ENCODE peak calls at places on chromosomes 13 and 19, in nine cellular contexts. One of them, this sample, is unnamed.

GRCh38 chr13:105979586-105979985 is 555.9 kb downstream of the EFNB2 start:
- DNase-seq in cardiac fibroblast: peak
- DNase-seq in heart right ventricle: no peak
- DNase-seq in CD8-positive, alpha-beta memory T cell: no peak
- DNase-seq in OCI-LY7: no peak
- DNase-seq in GM23248: no peak
- DNase-seq in AG10803: peak
- DNase-seq in GM23338: no peak
- DNase-seq in psoas muscle: no peak
- DNase-seq in this sample: no peak

GRCh38 chr13:51291341-51291740 is 48.1 kb upstream of the SERPINE3 start:
- DNase-seq in heart right ventricle: no peak
- DNase-seq in CD8-positive, alpha-beta memory T cell: no peak
- DNase-seq in GM23248: peak
- DNase-seq in psoas muscle: no peak
- DNase-seq in AG10803: peak
- DNase-seq in GM23338: no peak
- DNase-seq in cardiac fibroblast: peak
- DNase-seq in OCI-LY7: no peak
- DNase-seq in this sample: no peak

GRCh38 chr19:5627395-5627904 is 4.6 kb downstream of the SAFB start:
- DNase-seq in psoas muscle: peak
- DNase-seq in heart right ventricle: peak
- DNase-seq in OCI-LY7: peak
- DNase-seq in GM23338: peak
- DNase-seq in AG10803: peak
- DNase-seq in CD8-positive, alpha-beta memory T cell: no peak
- DNase-seq in cardiac fibroblast: no peak
- DNase-seq in GM23248: peak
- DNase-seq in this sample: no peak

GRCh38 chr13:21426238-21426637 is 32.9 kb downstream of the ZDHHC20 start:
- DNase-seq in AG10803: no peak
- DNase-seq in psoas muscle: no peak
- DNase-seq in OCI-LY7: no peak
- DNase-seq in GM23338: no peak
- DNase-seq in CD8-positive, alpha-beta memory T cell: no peak
- DNase-seq in GM23248: peak
- DNase-seq in cardiac fibroblast: no peak
- DNase-seq in heart right ventricle: no peak
- DNase-seq in this sample: no peak

GRCh38 chr19:13055213-13056051 is 47.2 kb downstream of the LYL1 start:
- DNase-seq in AG10803: peak
- DNase-seq in GM23248: peak
- DNase-seq in OCI-LY7: no peak
- DNase-seq in psoas muscle: peak
- DNase-seq in cardiac fibroblast: peak
- DNase-seq in heart right ventricle: peak
- DNase-seq in CD8-positive, alpha-beta memory T cell: no peak
- DNase-seq in GM23338: peak
- DNase-seq in this sample: no peak

GRCh38 chr19:13692096-13692495 is 72.2 kb upstream of the MRI1 start:
- DNase-seq in OCI-LY7: no peak
- DNase-seq in AG10803: peak
- DNase-seq in cardiac fibroblast: peak
- DNase-seq in psoas muscle: no peak
- DNase-seq in GM23248: peak
- DNase-seq in GM23338: no peak
- DNase-seq in heart right ventricle: no peak
- DNase-seq in CD8-positive, alpha-beta memory T cell: no peak
- DNase-seq in this sample: peak

GRCh38 chr19:10000171-10000826 is 10.0 kb downstream of the COL5A3 start:
- DNase-seq in heart right ventricle: peak
- DNase-seq in GM23338: peak
- DNase-seq in cardiac fibroblast: peak
- DNase-seq in psoas muscle: peak
- DNase-seq in GM23248: peak
- DNase-seq in CD8-positive, alpha-beta memory T cell: peak
- DNase-seq in AG10803: peak
- DNase-seq in OCI-LY7: peak
- DNase-seq in this sample: peak

GRCh38 chr13:101655435-101655834 is 203.0 kb downstream of the ITGBL1 start:
- DNase-seq in GM23338: no peak
- DNase-seq in AG10803: no peak
- DNase-seq in cardiac fibroblast: no peak
- DNase-seq in heart right ventricle: no peak
- DNase-seq in CD8-positive, alpha-beta memory T cell: no peak
- DNase-seq in OCI-LY7: peak
- DNase-seq in psoas muscle: no peak
- DNase-seq in GM23248: no peak
- DNase-seq in this sample: no peak

GRCh38 chr19:19009951-19010350 is 23.4 kb downstream of the SUGP2 start:
- DNase-seq in heart right ventricle: no peak
- DNase-seq in OCI-LY7: no peak
- DNase-seq in cardiac fibroblast: no peak
- DNase-seq in psoas muscle: no peak
- DNase-seq in GM23248: no peak
- DNase-seq in AG10803: no peak
- DNase-seq in CD8-positive, alpha-beta memory T cell: no peak
- DNase-seq in GM23338: no peak
- DNase-seq in this sample: no peak

GRCh38 chr13:60851378-60851777 is 454.4 kb downstream of the TDRD3 start:
- DNase-seq in GM23248: no peak
- DNase-seq in psoas muscle: no peak
- DNase-seq in CD8-positive, alpha-beta memory T cell: no peak
- DNase-seq in GM23338: no peak
- DNase-seq in OCI-LY7: no peak
- DNase-seq in AG10803: no peak
- DNase-seq in heart right ventricle: no peak
- DNase-seq in cardiac fibroblast: no peak
- DNase-seq in this sample: no peak

DNA sequence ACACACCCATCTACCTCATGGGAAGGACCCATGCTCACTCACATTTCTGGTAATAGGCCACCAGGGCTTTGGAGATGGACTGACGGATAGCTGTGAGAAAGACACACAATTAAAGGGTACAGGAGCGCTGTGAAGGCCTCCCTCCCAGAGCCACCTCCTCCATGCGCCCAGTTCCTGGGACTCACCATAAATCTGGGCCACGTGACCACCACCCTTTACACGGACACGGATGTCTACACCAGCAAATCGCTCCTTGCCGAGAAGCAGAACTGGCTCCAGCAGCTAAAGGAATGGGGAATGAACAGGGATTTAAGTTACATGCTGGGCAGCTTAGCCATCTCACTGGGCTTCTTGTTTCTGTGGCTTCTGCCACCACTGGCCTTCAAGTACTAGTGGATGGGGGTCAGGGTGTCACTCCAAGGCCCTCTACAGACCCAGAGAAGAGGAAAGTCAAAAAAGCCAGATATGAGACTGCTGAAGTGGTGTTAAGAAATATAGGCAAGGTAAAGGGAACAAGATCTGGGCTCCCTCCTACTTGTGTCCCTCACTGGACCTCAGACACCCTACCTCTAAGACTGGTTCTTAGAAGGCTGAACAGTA is 2.2 kb downstream of the RPS16 start:
- DNase-seq in psoas muscle: no peak
- DNase-seq in OCI-LY7: no peak
- DNase-seq in heart right ventricle: no peak
- DNase-seq in AG10803: no peak
- DNase-seq in cardiac fibroblast: no peak
- DNase-seq in GM23248: no peak
- DNase-seq in GM23338: no peak
- DNase-seq in CD8-positive, alpha-beta memory T cell: no peak
- DNase-seq in this sample: no peak
- H3K4me3 ChIP-seq in psoas muscle: peak
- H3K4me3 ChIP-seq in OCI-LY7: peak
- H3K4me3 ChIP-seq in heart right ventricle: no peak
- H3K4me3 ChIP-seq in AG10803: no peak
- H3K4me3 ChIP-seq in cardiac fibroblast: no peak
- H3K4me3 ChIP-seq in GM23248: no peak
- H3K4me3 ChIP-seq in GM23338: peak
- H3K4me3 ChIP-seq in CD8-positive, alpha-beta memory T cell: no peak
- H3K4me3 ChIP-seq in this sample: no peak

DNA sequence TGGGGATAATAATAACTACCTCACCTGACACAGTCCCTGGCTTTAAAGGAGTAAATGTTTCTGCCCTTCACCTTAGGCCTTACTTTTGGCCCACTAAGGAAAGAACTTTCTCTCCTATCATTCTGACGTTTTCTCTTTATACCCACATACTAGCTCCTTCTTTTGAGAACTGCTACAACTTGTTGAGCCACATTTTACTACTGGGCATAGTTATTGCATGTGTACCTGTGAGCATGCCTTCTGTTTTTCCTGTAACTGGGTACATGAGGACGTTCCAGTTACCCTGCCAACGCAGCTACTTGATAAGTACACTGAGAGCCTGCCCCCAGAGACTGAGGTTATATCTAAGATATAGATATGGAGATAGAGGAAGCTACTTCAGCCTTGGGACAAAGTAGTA is 3.6 kb downstream of the CCDC169 start:
- DNase-seq in AG10803: no peak
- DNase-seq in psoas muscle: no peak
- DNase-seq in cardiac fibroblast: no peak
- DNase-seq in GM23248: no peak
- DNase-seq in heart right ventricle: no peak
- DNase-seq in CD8-positive, alpha-beta memory T cell: no peak
- DNase-seq in OCI-LY7: no peak
- DNase-seq in GM23338: no peak
- DNase-seq in this sample: no peak
- H3K4me3 ChIP-seq in AG10803: no peak
- H3K4me3 ChIP-seq in psoas muscle: no peak
- H3K4me3 ChIP-seq in cardiac fibroblast: no peak
- H3K4me3 ChIP-seq in GM23248: no peak
- H3K4me3 ChIP-seq in heart right ventricle: no peak
- H3K4me3 ChIP-seq in CD8-positive, alpha-beta memory T cell: no peak
- H3K4me3 ChIP-seq in OCI-LY7: no peak
- H3K4me3 ChIP-seq in GM23338: no peak
- H3K4me3 ChIP-seq in this sample: no peak

DNA sequence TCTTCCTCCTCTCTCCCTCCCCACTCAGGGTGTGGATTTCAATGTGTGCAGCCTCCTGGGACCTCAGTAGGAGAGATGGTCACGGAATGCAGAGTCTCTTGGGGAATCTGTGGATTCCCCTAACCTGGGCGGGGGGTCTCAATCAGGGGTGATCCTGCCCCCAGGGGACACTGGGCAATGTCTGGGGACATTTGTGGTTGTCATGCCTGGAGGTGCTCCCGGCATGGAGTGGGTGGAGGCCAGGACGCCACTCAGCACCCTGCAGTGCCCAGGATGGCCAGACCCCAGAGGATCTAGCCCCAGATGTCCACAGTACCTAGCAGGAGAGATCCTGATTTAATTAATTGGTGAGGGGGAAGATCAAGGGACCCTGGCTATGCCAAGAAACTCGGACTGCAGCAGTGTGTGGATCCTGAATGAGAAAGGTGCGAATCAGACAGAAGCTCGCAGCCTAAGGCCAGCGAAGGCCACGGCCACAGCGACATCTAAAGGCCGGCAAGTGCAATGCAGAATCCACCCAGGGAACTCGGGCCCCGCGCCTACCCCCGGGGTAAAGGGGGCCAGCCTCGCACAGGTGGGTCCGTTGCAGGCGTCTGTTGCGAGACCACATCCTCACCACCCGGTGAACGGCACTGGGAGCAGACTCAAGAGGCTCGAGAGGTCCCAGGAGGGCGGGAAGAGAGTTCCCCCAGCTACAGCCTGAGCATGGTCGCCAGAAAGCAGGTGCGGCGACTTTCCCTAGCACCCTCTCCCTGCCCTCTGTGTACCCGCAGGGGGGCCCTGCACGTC is 88.8 kb downstream of the GNG7 start:
- DNase-seq in CD8-positive, alpha-beta memory T cell: peak
- DNase-seq in GM23338: peak
- DNase-seq in OCI-LY7: peak
- DNase-seq in AG10803: peak
- DNase-seq in cardiac fibroblast: peak
- DNase-seq in GM23248: peak
- DNase-seq in heart right ventricle: no peak
- DNase-seq in psoas muscle: no peak
- DNase-seq in this sample: peak
- H3K4me3 ChIP-seq in CD8-positive, alpha-beta memory T cell: no peak
- H3K4me3 ChIP-seq in GM23338: peak
- H3K4me3 ChIP-seq in OCI-LY7: peak
- H3K4me3 ChIP-seq in AG10803: no peak
- H3K4me3 ChIP-seq in cardiac fibroblast: no peak
- H3K4me3 ChIP-seq in GM23248: no peak
- H3K4me3 ChIP-seq in heart right ventricle: no peak
- H3K4me3 ChIP-seq in psoas muscle: no peak
- H3K4me3 ChIP-seq in this sample: peak

DNA sequence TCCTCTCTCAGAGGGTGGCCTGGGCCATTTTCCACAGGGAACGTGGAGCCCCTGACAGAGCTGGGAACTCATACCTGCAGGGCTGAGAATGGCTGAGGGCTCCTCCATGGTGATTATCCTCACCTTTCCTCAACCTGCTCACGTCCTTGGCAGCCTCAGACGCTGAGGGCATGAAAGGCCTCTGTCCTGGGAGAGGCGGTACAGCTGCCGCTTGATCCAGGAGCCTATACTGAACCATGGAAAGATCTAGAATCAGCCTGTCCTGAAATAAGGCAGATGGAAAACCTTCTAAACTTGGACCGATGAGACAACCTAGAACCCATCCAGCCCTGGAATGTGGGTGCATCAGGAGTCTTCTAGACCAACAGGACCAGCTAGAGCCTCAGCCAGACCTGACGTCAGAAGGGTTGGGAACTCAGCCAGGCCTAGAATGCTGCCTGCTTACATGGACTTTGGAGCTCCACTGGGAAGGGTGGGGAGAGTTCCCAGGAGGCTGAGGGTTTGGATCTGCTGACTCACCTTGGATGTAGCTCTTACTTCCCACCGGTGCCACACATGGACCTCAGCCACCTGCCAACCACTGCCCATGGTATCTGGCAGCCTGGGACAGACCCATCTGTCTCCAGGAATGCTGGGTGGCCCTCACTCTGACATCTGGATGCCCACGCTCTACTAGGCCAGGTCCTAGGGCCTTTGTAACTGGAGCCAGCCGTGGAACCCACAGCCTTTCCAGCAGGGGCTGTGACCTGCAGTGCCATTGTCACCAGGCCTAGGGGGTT is 7.5 kb downstream of the KCTD15 start:
- DNase-seq in heart right ventricle: peak
- DNase-seq in GM23338: no peak
- DNase-seq in psoas muscle: peak
- DNase-seq in cardiac fibroblast: peak
- DNase-seq in OCI-LY7: no peak
- DNase-seq in GM23248: peak
- DNase-seq in AG10803: peak
- DNase-seq in CD8-positive, alpha-beta memory T cell: no peak
- DNase-seq in this sample: no peak
- H3K4me3 ChIP-seq in heart right ventricle: no peak
- H3K4me3 ChIP-seq in GM23338: no peak
- H3K4me3 ChIP-seq in psoas muscle: no peak
- H3K4me3 ChIP-seq in cardiac fibroblast: no peak
- H3K4me3 ChIP-seq in OCI-LY7: no peak
- H3K4me3 ChIP-seq in GM23248: no peak
- H3K4me3 ChIP-seq in AG10803: no peak
- H3K4me3 ChIP-seq in CD8-positive, alpha-beta memory T cell: no peak
- H3K4me3 ChIP-seq in this sample: no peak

DNA sequence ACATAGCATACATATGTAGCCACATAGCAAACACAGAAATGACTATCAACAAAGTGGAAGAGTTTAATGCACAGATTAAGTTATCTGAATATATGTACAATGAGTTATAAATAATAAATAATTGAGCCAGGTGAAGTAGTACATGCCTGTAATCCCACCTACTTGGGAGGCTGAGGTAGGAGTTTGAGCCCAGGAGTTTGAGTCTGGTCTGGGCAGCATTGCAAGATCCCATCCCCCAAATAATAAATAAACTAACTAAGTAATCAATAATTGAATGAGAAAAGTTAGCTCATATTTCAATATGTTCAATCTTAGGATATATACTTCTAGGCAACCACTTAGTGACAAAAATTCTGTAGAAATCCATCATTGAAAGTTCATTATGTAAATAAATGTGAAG is 1.7 kb downstream of the CARD8 start:
- DNase-seq in OCI-LY7: no peak
- DNase-seq in AG10803: no peak
- DNase-seq in GM23338: no peak
- DNase-seq in cardiac fibroblast: no peak
- DNase-seq in GM23248: no peak
- DNase-seq in psoas muscle: no peak
- DNase-seq in CD8-positive, alpha-beta memory T cell: no peak
- DNase-seq in heart right ventricle: no peak
- DNase-seq in this sample: no peak
- H3K4me3 ChIP-seq in OCI-LY7: peak
- H3K4me3 ChIP-seq in AG10803: no peak
- H3K4me3 ChIP-seq in GM23338: no peak
- H3K4me3 ChIP-seq in cardiac fibroblast: no peak
- H3K4me3 ChIP-seq in GM23248: no peak
- H3K4me3 ChIP-seq in psoas muscle: peak
- H3K4me3 ChIP-seq in CD8-positive, alpha-beta memory T cell: peak
- H3K4me3 ChIP-seq in heart right ventricle: no peak
- H3K4me3 ChIP-seq in this sample: no peak